ENCODE peak calls at places on chromosomes 16 and 17, in four cellular contexts. One of them, this sample, is unnamed.

GRCh38 chr16:2027024-2028010 is 615 bp downstream of the NHERF2 start:
- DNase-seq in PC-3: peak
- DNase-seq in HT-29: peak
- DNase-seq in activated naive CD4-positive, alpha-beta T cell: no peak
- DNase-seq in this sample: no peak

GRCh38 chr17:29561541-29562517 is 5.0 kb downstream of the ABHD15 start:
- DNase-seq in PC-3: no peak
- DNase-seq in HT-29: no peak
- DNase-seq in activated naive CD4-positive, alpha-beta T cell: no peak
- DNase-seq in this sample: no peak

GRCh38 chr16:51085271-51085670 is 65.8 kb downstream of the SALL1 start:
- DNase-seq in activated naive CD4-positive, alpha-beta T cell: no peak
- DNase-seq in HT-29: no peak
- DNase-seq in PC-3: no peak
- DNase-seq in this sample: no peak

GRCh38 chr16:82756283-82756599 is 129.5 kb downstream of the CDH13 start:
- DNase-seq in activated naive CD4-positive, alpha-beta T cell: no peak
- DNase-seq in PC-3: no peak
- DNase-seq in HT-29: no peak
- DNase-seq in this sample: no peak

GRCh38 chr16:56211471-56211944 is 20.2 kb downstream of the GNAO1 start:
- DNase-seq in activated naive CD4-positive, alpha-beta T cell: no peak
- DNase-seq in HT-29: no peak
- DNase-seq in PC-3: no peak
- DNase-seq in this sample: no peak

GRCh38 chr17:17757944-17758343 is 76.7 kb downstream of the RAI1 start:
- DNase-seq in PC-3: no peak
- DNase-seq in activated naive CD4-positive, alpha-beta T cell: no peak
- DNase-seq in HT-29: no peak
- DNase-seq in this sample: no peak

GRCh38 chr16:12826559-12826958 is 22.9 kb upstream of the CPPED1 start:
- DNase-seq in PC-3: no peak
- DNase-seq in HT-29: no peak
- DNase-seq in activated naive CD4-positive, alpha-beta T cell: no peak
- DNase-seq in this sample: no peak

GRCh38 chr16:15874745-15875314 is 13.6 kb downstream of the CEP20 start:
- DNase-seq in activated naive CD4-positive, alpha-beta T cell: no peak
- DNase-seq in PC-3: peak
- DNase-seq in HT-29: peak
- DNase-seq in this sample: peak

GRCh38 chr17:76304226-76305134 is 3.6 kb downstream of the QRICH2 start:
- DNase-seq in HT-29: no peak
- DNase-seq in activated naive CD4-positive, alpha-beta T cell: no peak
- DNase-seq in PC-3: no peak
- DNase-seq in this sample: no peak

GRCh38 chr17:75531724-75532090 is 6.2 kb downstream of the LLGL2 start:
- DNase-seq in PC-3: peak
- DNase-seq in HT-29: no peak
- DNase-seq in activated naive CD4-positive, alpha-beta T cell: no peak
- DNase-seq in this sample: peak

GRCh38 chr16:1874854-1875253 is 2.9 kb upstream of the MEIOB start:
- DNase-seq in PC-3: no peak
- DNase-seq in activated naive CD4-positive, alpha-beta T cell: no peak
- DNase-seq in HT-29: no peak
- DNase-seq in this sample: no peak

GRCh38 chr16:54510619-54511018 is 224.0 kb upstream of the IRX3 start:
- DNase-seq in HT-29: no peak
- DNase-seq in activated naive CD4-positive, alpha-beta T cell: no peak
- DNase-seq in PC-3: no peak
- DNase-seq in this sample: no peak

GRCh38 chr17:9140550-9141422 is 119.5 kb downstream of the NTN1 start:
- DNase-seq in HT-29: no peak
- DNase-seq in activated naive CD4-positive, alpha-beta T cell: no peak
- DNase-seq in PC-3: no peak
- DNase-seq in this sample: peak

GRCh38 chr17:68568581-68568980 is 32.6 kb downstream of the FAM20A start:
- DNase-seq in PC-3: no peak
- DNase-seq in HT-29: no peak
- DNase-seq in activated naive CD4-positive, alpha-beta T cell: no peak
- DNase-seq in this sample: no peak

GRCh38 chr16:65548470-65548869 is 426.6 kb upstream of the CDH11 start:
- DNase-seq in activated naive CD4-positive, alpha-beta T cell: no peak
- DNase-seq in PC-3: no peak
- DNase-seq in HT-29: no peak
- DNase-seq in this sample: no peak

GRCh38 chr17:58985265-58985810 is 121.3 kb downstream of the TRIM37 start:
- DNase-seq in HT-29: no peak
- DNase-seq in activated naive CD4-positive, alpha-beta T cell: no peak
- DNase-seq in PC-3: no peak
- DNase-seq in this sample: no peak

GRCh38 chr17:78875738-78876597 is 27.0 kb downstream of the CEP295NL start:
- DNase-seq in HT-29: no peak
- DNase-seq in activated naive CD4-positive, alpha-beta T cell: no peak
- DNase-seq in PC-3: peak
- DNase-seq in this sample: peak

This sample was measured in SW480.